ENCODE peak calls at places on chromosomes 11 and 22, in five cellular contexts. One of them, this sample, is unnamed. For H3K4me1, the result is how much of the 10 kb centered on the place peaks cover.

GRCh38 chr22:49583886-49584505 is 243.7 kb downstream of the BRD1 start:
- DNase-seq in sigmoid colon: no peak
- DNase-seq in K562: no peak
- DNase-seq in stomach: no peak
- DNase-seq in A549: no peak
- DNase-seq in this sample: no peak

GRCh38 chr11:94151903-94152677 is 23.4 kb downstream of the PANX1 start:
- DNase-seq in K562: peak
- DNase-seq in sigmoid colon: no peak
- DNase-seq in stomach: peak
- DNase-seq in A549: peak
- DNase-seq in this sample: no peak

GRCh38 chr11:77589521-77590193 is at the start of gene AQP11:
- DNase-seq in stomach: peak
- DNase-seq in A549: peak
- DNase-seq in sigmoid colon: peak
- DNase-seq in K562: peak
- DNase-seq in this sample: peak

GRCh38 chr22:21989049-21989448 is 6.5 kb upstream of the TOP3B start:
- DNase-seq in K562: peak
- DNase-seq in A549: no peak
- DNase-seq in stomach: no peak
- DNase-seq in sigmoid colon: no peak
- DNase-seq in this sample: no peak

GRCh38 chr11:10622957-10623787 is 54.7 kb upstream of the LYVE1 start:
- DNase-seq in sigmoid colon: peak
- DNase-seq in A549: no peak
- DNase-seq in stomach: no peak
- DNase-seq in K562: no peak
- DNase-seq in this sample: no peak

GRCh38 chr11:88332851-88333250 is 4.7 kb downstream of the CTSC start:
- DNase-seq in K562: no peak
- DNase-seq in stomach: no peak
- DNase-seq in A549: no peak
- DNase-seq in sigmoid colon: no peak
- DNase-seq in this sample: no peak

GRCh38 chr11:2791139-2791520 is 91.3 kb upstream of the KCNQ1OT1 start:
- DNase-seq in stomach: peak
- DNase-seq in A549: no peak
- DNase-seq in K562: no peak
- DNase-seq in sigmoid colon: peak
- DNase-seq in this sample: peak

GRCh38 chr11:71305041-71305440 is 52.7 kb upstream of the SHANK2 start:
- DNase-seq in A549: no peak
- DNase-seq in K562: no peak
- DNase-seq in sigmoid colon: peak
- DNase-seq in stomach: no peak
- DNase-seq in this sample: no peak

GRCh38 chr11:134401825-134402809 is 9.9 kb downstream of the B3GAT1 start:
- DNase-seq in stomach: peak
- DNase-seq in A549: no peak
- DNase-seq in sigmoid colon: no peak
- DNase-seq in K562: peak
- DNase-seq in this sample: no peak

GRCh38 chr11:117704416-117705150 is 92.4 kb downstream of the DSCAML1 start:
- DNase-seq in K562: no peak
- DNase-seq in sigmoid colon: no peak
- DNase-seq in A549: no peak
- DNase-seq in stomach: no peak
- DNase-seq in this sample: no peak

GRCh38 chr11:848380-848931 is 5.8 kb downstream of the TSPAN4 start:
- DNase-seq in A549: peak
- DNase-seq in stomach: peak
- DNase-seq in K562: peak
- DNase-seq in sigmoid colon: no peak
- DNase-seq in this sample: peak

GRCh38 chr11:100863080-100863581 is 176.0 kb downstream of the ARHGAP42 start:
- DNase-seq in K562: peak
- DNase-seq in sigmoid colon: no peak
- DNase-seq in stomach: peak
- DNase-seq in A549: no peak
- DNase-seq in this sample: peak

GRCh38 chr22:48106215-48106614 is 1343.8 kb downstream of the TBC1D22A start:
- DNase-seq in sigmoid colon: no peak
- DNase-seq in A549: no peak
- DNase-seq in K562: no peak
- DNase-seq in stomach: no peak
- DNase-seq in this sample: no peak

GRCh38 chr11:27699926-27700350 is 317 bp downstream of the BDNF start:
- DNase-seq in K562: no peak
- DNase-seq in sigmoid colon: no peak
- DNase-seq in stomach: no peak
- DNase-seq in A549: no peak
- DNase-seq in this sample: peak

GRCh38 chr22:40676644-40677043 is 2.6 kb upstream of the MCHR1 start:
- DNase-seq in A549: no peak
- DNase-seq in stomach: no peak
- DNase-seq in sigmoid colon: no peak
- DNase-seq in K562: no peak
- DNase-seq in this sample: no peak

GRCh38 chr11:13348305-13348704 is 70.7 kb downstream of the BMAL1 start:
- DNase-seq in K562: no peak
- DNase-seq in sigmoid colon: no peak
- DNase-seq in stomach: no peak
- DNase-seq in A549: no peak
- DNase-seq in this sample: no peak

GRCh38 chr11:98589975-98590374 is 430.8 kb upstream of the CNTN5 start:
- DNase-seq in K562: no peak
- DNase-seq in A549: no peak
- DNase-seq in sigmoid colon: no peak
- DNase-seq in stomach: no peak
- DNase-seq in this sample: no peak

DNA sequence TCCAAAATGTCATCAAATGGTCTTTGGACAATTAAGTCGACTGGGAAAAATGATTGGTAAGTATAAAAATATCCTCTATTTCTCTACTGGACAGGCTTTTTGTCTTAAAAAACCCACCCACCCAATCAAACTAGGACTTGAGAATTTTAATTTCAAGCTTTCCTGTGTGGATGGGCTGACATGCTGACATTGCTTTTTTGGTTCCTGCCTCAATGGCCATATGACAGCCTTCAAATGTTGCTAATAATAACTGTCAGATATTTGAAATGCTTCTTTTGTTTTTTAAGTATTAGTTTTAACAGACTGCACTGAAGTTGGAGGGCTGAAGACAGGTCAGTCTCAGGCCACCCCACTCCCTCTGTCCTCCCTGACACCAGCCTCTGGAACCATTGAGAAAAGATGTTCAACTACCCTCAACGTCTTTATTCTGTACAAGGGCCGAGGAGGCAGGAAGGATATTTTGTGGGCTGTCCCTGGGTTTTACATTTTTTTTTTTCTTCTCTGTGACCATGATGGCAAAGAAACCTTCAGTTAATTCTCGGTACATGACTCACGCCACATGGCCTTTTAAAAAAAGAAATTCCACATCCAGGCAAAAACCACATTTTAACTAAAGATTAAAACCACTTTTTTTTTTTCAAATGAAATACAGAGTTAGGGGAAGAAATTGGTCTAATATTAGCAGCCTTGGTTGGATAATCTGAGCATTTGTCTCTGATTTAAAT is 130.4 kb downstream of the SLC1A2 start:
- DNase-seq in A549: no peak
- DNase-seq in stomach: no peak
- DNase-seq in K562: no peak
- DNase-seq in sigmoid colon: no peak
- DNase-seq in this sample: no peak
- H3K4me3 ChIP-seq in A549: no peak
- H3K4me3 ChIP-seq in stomach: no peak
- H3K4me3 ChIP-seq in K562: no peak
- H3K4me3 ChIP-seq in sigmoid colon: no peak
- H3K4me3 ChIP-seq in this sample: no peak

GRCh38 chr11:68146010-68146540 is 24.9 kb upstream of the CHKA start:
- DNase-seq in K562: no peak
- DNase-seq in sigmoid colon: peak
- DNase-seq in stomach: peak
- DNase-seq in A549: peak
- DNase-seq in this sample: peak
- TF ChIP-seq EP300 in K562: no peak
- TF ChIP-seq EP300 in sigmoid colon: no peak
- TF ChIP-seq EP300 in stomach: no peak
- TF ChIP-seq EP300 in A549: no peak
- TF ChIP-seq EP300 in this sample: peak

GRCh38 chr11:131640320-131640719 is 269.9 kb downstream of the NTM start:
- DNase-seq in stomach: no peak
- DNase-seq in K562: no peak
- DNase-seq in sigmoid colon: no peak
- DNase-seq in A549: no peak
- DNase-seq in this sample: no peak
- H3K4me1 ChIP-seq in stomach: under half
- H3K4me1 ChIP-seq in K562: under half
- H3K4me1 ChIP-seq in sigmoid colon: under half
- H3K4me1 ChIP-seq in A549: under half
- H3K4me1 ChIP-seq in this sample: under half

DNA sequence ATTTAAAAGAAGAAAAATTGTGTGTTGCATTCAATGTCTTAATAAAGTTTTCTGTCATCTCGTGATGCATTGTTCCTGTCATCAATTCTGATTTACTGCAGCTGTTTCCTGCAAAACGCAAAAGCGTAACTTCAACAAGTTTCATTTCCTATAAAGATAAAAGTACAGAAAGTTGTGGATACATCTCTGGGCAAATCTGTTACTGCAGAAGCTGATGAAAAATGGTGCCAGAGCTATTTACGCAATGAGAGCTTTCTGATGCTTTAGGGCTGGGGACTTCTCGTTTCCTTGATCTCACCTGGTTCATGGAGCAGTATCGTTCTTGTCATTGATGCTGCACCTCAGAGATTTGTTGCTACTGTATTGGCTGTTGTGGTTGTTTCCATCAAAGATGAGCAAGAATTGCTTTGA is 15.5 kb upstream of the MS4A12 start:
- DNase-seq in stomach: no peak
- DNase-seq in A549: no peak
- DNase-seq in sigmoid colon: no peak
- DNase-seq in K562: no peak
- DNase-seq in this sample: no peak
- H3K4me3 ChIP-seq in stomach: no peak
- H3K4me3 ChIP-seq in A549: no peak
- H3K4me3 ChIP-seq in sigmoid colon: no peak
- H3K4me3 ChIP-seq in K562: no peak
- H3K4me3 ChIP-seq in this sample: no peak

DNA sequence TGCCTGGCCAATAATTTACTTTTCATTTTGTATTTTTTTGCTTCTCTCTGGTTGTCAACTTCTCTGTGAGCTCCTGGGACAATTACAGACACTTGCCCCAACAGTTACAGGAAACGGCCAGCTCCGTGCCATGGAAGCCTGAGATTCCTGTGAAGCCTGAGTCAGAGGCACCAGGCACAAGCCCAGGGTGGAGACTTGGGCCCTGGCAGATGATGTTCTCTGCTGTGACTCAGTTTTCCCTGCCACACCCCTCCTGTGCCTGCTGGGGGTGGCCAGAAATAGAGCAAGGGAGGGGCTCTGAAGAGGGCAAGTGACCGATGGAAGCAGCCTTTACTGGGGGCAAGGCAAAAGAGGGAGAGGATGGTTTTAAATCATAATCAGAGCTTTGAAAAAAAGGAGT is 4.9 kb downstream of the ATP5MGL start:
- DNase-seq in sigmoid colon: peak
- DNase-seq in stomach: peak
- DNase-seq in A549: peak
- DNase-seq in K562: no peak
- DNase-seq in this sample: peak
- TF ChIP-seq EP300 in sigmoid colon: no peak
- TF ChIP-seq EP300 in stomach: no peak
- TF ChIP-seq EP300 in A549: no peak
- TF ChIP-seq EP300 in K562: no peak
- TF ChIP-seq EP300 in this sample: no peak

GRCh38 chr22:46039531-46039930 is 62.6 kb upstream of the WNT7B start:
- DNase-seq in K562: no peak
- DNase-seq in sigmoid colon: no peak
- DNase-seq in A549: no peak
- DNase-seq in stomach: no peak
- DNase-seq in this sample: no peak

GRCh38 chr22:46043339-46043738 is 66.4 kb upstream of the WNT7B start:
- DNase-seq in sigmoid colon: peak
- DNase-seq in K562: no peak
- DNase-seq in A549: no peak
- DNase-seq in stomach: peak
- DNase-seq in this sample: peak

GRCh38 chr22:46042786-46043185 is 65.8 kb upstream of the WNT7B start:
- DNase-seq in A549: no peak
- DNase-seq in K562: no peak
- DNase-seq in stomach: peak
- DNase-seq in sigmoid colon: peak
- DNase-seq in this sample: peak

GRCh38 chr22:46040471-46041465 is 63.8 kb upstream of the WNT7B start:
- DNase-seq in A549: no peak
- DNase-seq in stomach: peak
- DNase-seq in K562: no peak
- DNase-seq in sigmoid colon: peak
- DNase-seq in this sample: peak

DNA sequence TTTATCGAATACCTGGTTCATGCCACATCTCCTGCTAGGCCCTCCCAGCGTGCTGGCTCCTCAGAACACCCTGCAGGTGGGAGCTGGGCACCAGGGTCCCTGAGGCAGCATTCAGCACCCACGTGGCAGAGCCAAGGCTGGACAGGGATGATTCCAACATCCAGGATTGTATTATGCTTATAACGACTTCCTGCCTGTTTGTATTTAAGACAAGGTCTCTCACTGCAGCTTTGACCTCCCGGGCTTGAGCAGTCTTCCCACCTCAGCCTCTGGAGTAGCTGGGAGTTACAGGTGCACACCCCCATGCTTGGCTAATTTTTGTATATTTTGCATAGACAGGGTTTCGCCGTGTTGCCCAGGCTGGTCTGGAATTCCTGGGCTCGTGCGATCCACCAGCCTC is 64.7 kb upstream of the WNT7B start:
- DNase-seq in A549: no peak
- DNase-seq in sigmoid colon: peak
- DNase-seq in K562: no peak
- DNase-seq in stomach: peak
- DNase-seq in this sample: no peak
- H3K4me1 ChIP-seq in A549: under half
- H3K4me1 ChIP-seq in sigmoid colon: under half
- H3K4me1 ChIP-seq in K562: under half
- H3K4me1 ChIP-seq in stomach: half or more
- H3K4me1 ChIP-seq in this sample: half or more

DNA sequence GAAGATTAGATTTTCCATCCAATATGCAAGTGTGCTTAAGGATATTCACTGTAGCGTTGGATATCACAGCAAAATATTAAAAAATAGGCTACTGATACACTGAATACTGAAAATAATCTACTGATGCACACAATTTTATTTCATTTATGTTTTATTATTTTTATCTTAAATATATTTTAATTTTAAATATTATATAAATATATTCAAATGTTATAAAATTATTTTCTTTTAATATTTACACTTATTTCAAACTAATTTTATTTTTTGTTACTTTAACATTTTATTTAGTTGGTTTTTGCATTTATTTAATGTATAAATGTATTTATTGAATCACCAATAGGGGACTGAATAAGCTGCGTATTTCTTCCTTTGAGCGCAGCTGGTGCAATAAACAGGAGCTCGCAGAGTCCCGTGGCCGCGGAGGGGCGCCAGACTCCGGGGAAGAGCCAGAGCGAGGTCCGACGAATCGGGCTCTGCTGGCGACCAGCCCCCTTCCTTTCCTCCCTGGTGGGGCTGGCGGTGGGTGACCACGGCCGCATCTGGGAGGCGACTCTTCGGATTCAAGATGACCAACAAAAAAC is 12.2 kb downstream of the MMP3 start:
- DNase-seq in sigmoid colon: peak
- DNase-seq in A549: no peak
- DNase-seq in K562: no peak
- DNase-seq in stomach: no peak
- DNase-seq in this sample: peak
- H3K4me3 ChIP-seq in sigmoid colon: peak
- H3K4me3 ChIP-seq in A549: no peak
- H3K4me3 ChIP-seq in K562: no peak
- H3K4me3 ChIP-seq in stomach: no peak
- H3K4me3 ChIP-seq in this sample: no peak